ENCODE peak calls at places on chromosomes 12 and 14, in ten cellular contexts. L is fibroblast of lung, G is GM23338, B is PC-3, H is astrocyte, Y is GM12878, V is K562, N is HepG2, D is GM23248, Z is MM.1S. P is an unnamed sample.

GRCh38 chr12:122282066-122282465 is 15.8 kb upstream of the VPS33A start:
- DNase-seq in L (peak; percentile 87), G (peak; percentile 21), B (peak; percentile 85), H (peak; percentile 84), Y (no peak), V (no peak), N (no peak), D (peak; percentile 84), Z (no peak), P (no peak)

GRCh38 chr14:35525695-35526094 is 8.3 kb upstream of the INSM2 start:
- DNase-seq in L (no peak), G (no peak), B (no peak), H (no peak), Y (no peak), V (no peak), N (no peak), D (no peak), Z (no peak), P (no peak)

GRCh38 chr14:91299483-91300115 is 55.1 kb upstream of the GPR68 start:
- DNase-seq in L (peak; percentile 12), G (no peak), B (peak; percentile 53), H (no peak), Y (no peak), V (no peak), N (no peak), D (no peak), Z (no peak), P (no peak)

GRCh38 chr12:124442772-124443445 is 124.5 kb downstream of the NCOR2 start:
- DNase-seq in L (peak; percentile 94), G (no peak), B (no peak), H (peak; percentile 95), Y (no peak), V (no peak), N (no peak), D (peak; percentile 96), Z (no peak), P (no peak)

GRCh38 chr12:92297932-92298681 is 152.5 kb upstream of the BTG1 start:
- DNase-seq in L (peak; percentile 95), G (no peak), B (no peak), H (peak; percentile 94), Y (no peak), V (no peak), N (no peak), D (peak; percentile 94), Z (no peak), P (no peak)

GRCh38 chr14:32784408-32784807 is 154.3 kb upstream of the NPAS3 start:
- DNase-seq in L (no peak), G (no peak), B (no peak), H (no peak), Y (no peak), V (no peak), N (no peak), D (no peak), Z (no peak), P (no peak)

GRCh38 chr14:65434216-65434850 is 21.8 kb downstream of the FUT8 start:
- DNase-seq in L (no peak), G (peak; percentile 18), B (no peak), H (peak; percentile 12), Y (no peak), V (peak; percentile 53), N (no peak), D (no peak), Z (no peak), P (no peak)

GRCh38 chr12:67573456-67573855 is 75.1 kb upstream of the DYRK2 start:
- DNase-seq in L (no peak), G (no peak), B (no peak), H (no peak), Y (no peak), V (no peak), N (no peak), D (no peak), Z (no peak), P (no peak)

DNA sequence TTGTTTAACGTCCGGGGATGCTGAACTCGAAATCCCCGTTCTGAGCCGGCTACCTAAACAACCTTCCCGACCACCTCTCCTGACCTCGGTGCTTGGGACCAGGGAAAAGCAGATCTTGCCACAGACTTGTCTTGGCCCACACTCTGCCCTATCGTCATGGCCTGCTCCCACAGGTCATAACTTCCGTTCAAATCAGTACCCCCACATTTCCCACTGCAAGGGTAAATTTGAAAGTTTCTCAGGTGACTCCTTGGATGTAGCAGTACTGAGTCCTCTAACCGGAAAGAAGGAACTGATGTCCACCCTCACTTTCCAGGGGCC is 612 bp upstream of the RBM23 start:
- DNase-seq in L (no peak), G (no peak), B (no peak), H (no peak), Y (no peak), V (no peak), N (no peak), D (no peak), Z (no peak), P (no peak)
- H2AFZ ChIP-seq in L (peak overlapping the region; percentile 34), G (no peak overlapping the region), B (peak overlapping the region; percentile 19), H (peak overlapping the region; percentile 57), Y (peak overlapping the region; percentile 85), V (peak overlapping the region; percentile 77), N (no peak overlapping the region), D (peak overlapping the region; percentile 84), Z (peak overlapping the region; percentile 42), P (no peak overlapping the region)

GRCh38 chr12:53808023-53808705 is 56.4 kb upstream of the CISTR start:
- DNase-seq in L (no peak), G (no peak), B (no peak), H (no peak), Y (no peak), V (no peak), N (peak; percentile 29), D (no peak), Z (no peak), P (no peak)

GRCh38 chr12:53807322-53807721 is 55.5 kb upstream of the CISTR start:
- DNase-seq in L (no peak), G (no peak), B (no peak), H (no peak), Y (no peak), V (no peak), N (no peak), D (no peak), Z (no peak), P (no peak)

GRCh38 chr12:53806689-53807088 is 54.9 kb upstream of the CISTR start:
- DNase-seq in L (peak; percentile 36), G (no peak), B (peak; percentile 57), H (peak; percentile 22), Y (no peak), V (no peak), N (no peak), D (no peak), Z (no peak), P (no peak)

GRCh38 chr12:53810950-53811349 is 59.2 kb upstream of the CISTR start:
- DNase-seq in L (no peak), G (no peak), B (no peak), H (no peak), Y (no peak), V (no peak), N (no peak), D (no peak), Z (no peak), P (no peak)

DNA sequence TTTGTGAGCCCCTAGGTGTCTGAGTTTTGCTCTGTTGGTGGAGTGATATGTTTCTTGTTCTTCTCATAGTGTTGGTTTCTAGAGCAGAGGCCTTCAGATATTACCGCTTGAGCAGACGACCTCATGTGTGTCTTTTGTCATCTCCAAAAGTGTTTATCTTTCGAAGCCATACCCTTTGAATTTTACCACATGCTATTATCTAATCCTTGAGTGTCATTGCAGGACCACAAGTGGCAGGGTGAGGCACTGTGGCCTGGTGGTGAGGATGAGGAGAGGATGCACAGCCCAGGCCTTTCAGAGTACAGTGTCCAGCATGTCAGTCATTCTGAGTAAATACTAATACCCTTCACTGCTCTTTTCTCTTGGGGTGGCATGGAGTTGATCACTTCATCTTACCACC is 57.2 kb upstream of the CISTR start:
- DNase-seq in L (no peak), G (no peak), B (no peak), H (no peak), Y (no peak), V (peak; percentile 48), N (no peak), D (no peak), Z (no peak), P (no peak)
- H3K27ac ChIP-seq in L (no peak overlapping the region), G (no peak overlapping the region), B (no peak overlapping the region), H (no peak overlapping the region), Y (no peak overlapping the region), V (no peak overlapping the region), N (no peak overlapping the region), D (no peak overlapping the region), Z (no peak overlapping the region), P (no peak overlapping the region)

GRCh38 chr12:65121049-65121955 is at the start of gene WIF1:
- DNase-seq in L (peak; percentile 8), G (peak; percentile 92), B (peak; percentile 10), H (no peak), Y (no peak), V (no peak), N (no peak), D (peak; percentile 38), Z (no peak), P (no peak)

GRCh38 chr12:65123435-65124063 is 2.4 kb upstream of the WIF1 start:
- DNase-seq in L (peak; percentile 5), G (peak; percentile 67), B (peak; percentile 66), H (no peak), Y (peak; percentile 8), V (peak; percentile 60), N (peak; percentile 15), D (peak; percentile 71), Z (peak; percentile 56), P (no peak)

GRCh38 chr12:65125247-65125646 is 4.1 kb upstream of the WIF1 start:
- DNase-seq in L (no peak), G (no peak), B (no peak), H (no peak), Y (no peak), V (no peak), N (no peak), D (no peak), Z (no peak), P (no peak)

GRCh38 chr12:65121956-65122469 is 908 bp upstream of the WIF1 start:
- DNase-seq in L (no peak), G (no peak), B (no peak), H (no peak), Y (no peak), V (no peak), N (no peak), D (no peak), Z (no peak), P (no peak)

GRCh38 chr12:65122661-65123060 is 1.6 kb upstream of the WIF1 start:
- DNase-seq in L (no peak), G (no peak), B (peak; percentile 31), H (no peak), Y (no peak), V (no peak), N (no peak), D (no peak), Z (no peak), P (no peak)
- TF ChIP-seq EZH2 in L (no peak), G (no peak), B (no peak), H (no peak), Y (no peak), V (no peak), N (no peak), D (no peak), Z (no peak), P (no peak)

GRCh38 chr12:104280703-104281458 is 22.7 kb upstream of the EID3 start:
- DNase-seq in L (peak; percentile 99), G (no peak), B (peak; percentile 95), H (peak; percentile 99), Y (no peak), V (peak; percentile 45), N (peak; percentile 43), D (peak; percentile 92), Z (no peak), P (no peak)

GRCh38 chr12:104279164-104279563 is 24.4 kb upstream of the EID3 start:
- DNase-seq in L (peak; percentile 21), G (no peak), B (peak; percentile 45), H (peak; percentile 14), Y (no peak), V (no peak), N (no peak), D (no peak), Z (no peak), P (peak; percentile 54)

GRCh38 chr12:104281636-104282035 is 21.9 kb upstream of the EID3 start:
- DNase-seq in L (peak; percentile 86), G (no peak), B (peak; percentile 58), H (peak; percentile 82), Y (no peak), V (no peak), N (no peak), D (peak; percentile 31), Z (no peak), P (peak; percentile 85)

GRCh38 chr12:104282109-104282508 is 21.4 kb upstream of the EID3 start:
- DNase-seq in L (peak; percentile 73), G (no peak), B (peak; percentile 32), H (peak; percentile 70), Y (no peak), V (peak; percentile 24), N (no peak), D (peak; percentile 45), Z (no peak), P (peak; percentile 52)

DNA sequence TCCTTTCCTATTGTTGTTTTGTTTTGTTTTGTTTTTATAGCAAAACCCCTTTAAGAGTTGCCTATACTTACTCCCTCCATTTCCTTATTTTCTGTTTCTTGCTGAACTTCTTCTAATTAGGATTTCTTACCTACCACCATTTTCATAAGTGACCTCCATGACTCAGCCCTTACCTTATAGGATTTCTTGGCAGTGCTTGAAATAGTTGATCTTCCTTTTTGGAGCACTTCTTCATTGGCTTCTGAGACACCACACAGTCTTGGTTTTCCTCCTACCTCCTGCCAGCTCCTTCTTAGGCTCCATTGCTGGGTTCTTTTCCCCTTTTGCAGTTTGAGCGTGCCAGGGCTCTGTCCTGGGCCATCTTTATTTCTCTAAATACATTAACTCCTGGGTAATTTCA is 23.4 kb upstream of the EID3 start:
- DNase-seq in L (peak; percentile 33), G (no peak), B (peak; percentile 42), H (no peak), Y (no peak), V (no peak), N (no peak), D (peak; percentile 29), Z (no peak), P (no peak)
- H2AFZ ChIP-seq in L (no peak overlapping the region), G (peak overlapping the region; percentile 3), B (no peak overlapping the region), H (no peak overlapping the region), Y (no peak overlapping the region), V (peak overlapping the region; percentile 82), N (no peak overlapping the region), D (peak overlapping the region; percentile 55), Z (no peak overlapping the region), P (no peak overlapping the region)

P was measured in PC-9.